ENCODE peak calls at places on chromosomes 4 and X, in five cellular contexts. R is SK-N-SH, H is K562, F is HepG2, A is HCT116. T is an unnamed sample.

GRCh38 chrX:9622128-9622527 is 143.5 kb downstream of the GPR143 start:
- DNase-seq in R (no peak), H (no peak), F (no peak), A (no peak), T (no peak)

GRCh38 chr4:86338989-86339388 is 20.9 kb downstream of the MAPK10 start:
- DNase-seq in H (no peak), R (no peak), F (no peak), A (peak; percentile 13), T (no peak)

GRCh38 chrX:70262952-70263567 is 3.1 kb upstream of the P2RY4 start:
- DNase-seq in A (no peak), R (peak; percentile 44), F (peak; percentile 23), H (peak; percentile 60), T (peak; percentile 15)

GRCh38 chrX:50093627-50094026 is 107.2 kb downstream of the AKAP4 start:
- DNase-seq in H (no peak), R (no peak), A (no peak), F (peak; percentile 33), T (no peak)

GRCh38 chr4:148445903-148446261 is 3.7 kb upstream of the NR3C2 start:
- DNase-seq in F (no peak), R (no peak), H (no peak), A (no peak), T (no peak)

GRCh38 chrX:18855919-18856644 is 127.8 kb downstream of the PHKA2 start:
- DNase-seq in H (no peak), F (no peak), A (no peak), R (no peak), T (no peak)

GRCh38 chr4:140080883-140081282 is 73.1 kb downstream of the MAML3 start:
- DNase-seq in F (no peak), A (no peak), H (no peak), R (no peak), T (no peak)

GRCh38 chr4:153771058-153771457 is 11.2 kb upstream of the RNF175 start:
- DNase-seq in A (no peak), R (no peak), H (no peak), F (no peak), T (no peak)

GRCh38 chr4:70583952-70584834 is 7.9 kb upstream of the AMBN start:
- DNase-seq in R (no peak), H (no peak), A (peak; percentile 94), F (peak; percentile 55), T (no peak)

GRCh38 chr4:128775477-128775876 is 34.0 kb upstream of the JADE1 start:
- DNase-seq in A (no peak), H (no peak), F (no peak), R (no peak), T (no peak)

GRCh38 chr4:83905952-83906351 is 370.0 kb downstream of the GPAT3 start:
- DNase-seq in A (no peak), F (peak; percentile 3), H (peak; percentile 26), R (no peak), T (no peak)

GRCh38 chr4:138561906-138562305 is 319.8 kb upstream of the SLC7A11 start:
- DNase-seq in H (no peak), R (no peak), F (no peak), A (no peak), T (no peak)

GRCh38 chr4:47538516-47538915 is 53.4 kb downstream of the ATP10D start:
- DNase-seq in R (no peak), H (no peak), A (no peak), F (no peak), T (no peak)

GRCh38 chr4:10032625-10033024 is 11.3 kb upstream of the SLC2A9 start:
- DNase-seq in F (peak; percentile 73), A (peak; percentile 13), R (no peak), H (no peak), T (no peak)

GRCh38 chrX:119605398-119605738 is 856 bp downstream of the NKRF start:
- DNase-seq in R (peak; percentile 51), H (peak; percentile 28), F (peak; percentile 3), A (no peak), T (no peak)

GRCh38 chr4:36439556-36439955 is 158.1 kb downstream of the DTHD1 start:
- DNase-seq in H (no peak), R (no peak), A (no peak), F (no peak), T (no peak)

GRCh38 chr4:160426233-160426632 is 1323.4 kb downstream of the RAPGEF2 start:
- DNase-seq in R (no peak), A (no peak), F (no peak), H (no peak), T (no peak)
- TF ChIP-seq JUND in R (no peak), A (no peak), F (no peak), H (no peak), T (no peak)

GRCh38 chrX:20414066-20414465 is 147.4 kb upstream of the RPS6KA3 start:
- DNase-seq in H (no peak), F (no peak), A (no peak), R (no peak), T (no peak)

GRCh38 chrX:20412871-20413486 is 146.3 kb upstream of the RPS6KA3 start:
- DNase-seq in F (no peak), A (no peak), R (no peak), H (no peak), T (no peak)

GRCh38 chrX:20418809-20419208 is 152.1 kb upstream of the RPS6KA3 start:
- DNase-seq in H (no peak), R (no peak), F (no peak), A (no peak), T (no peak)

GRCh38 chrX:20418379-20418778 is 151.7 kb upstream of the RPS6KA3 start:
- DNase-seq in H (no peak), F (no peak), A (no peak), R (no peak), T (no peak)

DNA sequence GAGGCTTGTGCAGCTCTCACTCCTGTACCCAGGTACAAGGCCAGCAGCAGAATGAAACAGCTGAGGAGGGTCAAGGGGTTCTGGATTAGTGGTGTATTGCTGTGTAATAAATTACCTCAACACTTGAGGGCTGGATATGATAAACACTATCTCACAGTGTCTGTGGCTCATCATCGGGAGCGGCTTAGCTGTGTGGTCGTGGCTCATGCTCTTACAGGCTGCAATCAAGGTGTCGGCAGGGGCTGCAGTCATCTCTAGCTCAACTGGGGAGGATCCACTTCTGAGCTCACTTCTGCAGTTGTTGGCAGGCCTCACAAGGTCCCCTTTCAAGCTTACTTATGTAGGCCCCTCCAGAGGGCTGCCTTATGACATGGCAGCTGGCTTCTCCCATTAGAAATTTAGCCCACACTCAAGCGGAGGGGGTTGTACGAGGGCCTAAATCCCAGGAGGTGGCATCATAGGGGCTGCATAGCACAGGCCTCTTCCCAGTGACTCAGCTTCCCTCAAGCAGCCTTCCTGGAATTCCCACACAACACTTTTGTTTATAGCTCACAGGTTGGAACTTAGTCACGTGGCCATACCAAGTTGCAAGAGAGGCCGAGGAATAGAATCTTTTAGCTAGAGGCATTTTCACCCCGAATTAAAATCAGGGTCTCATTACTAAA is 148.2 kb upstream of the RPS6KA3 start:
- DNase-seq in R (no peak), F (no peak), A (no peak), H (no peak), T (no peak)
- TF ChIP-seq JUND in R (no peak), F (no peak), A (no peak), H (no peak), T (no peak)

GRCh38 chrX:43065978-43066377 is 288.0 kb upstream of the PPP1R2C start:
- DNase-seq in A (no peak), F (no peak), H (no peak), R (no peak), T (no peak)

GRCh38 chrX:43068639-43069038 is 290.7 kb upstream of the PPP1R2C start:
- DNase-seq in H (no peak), A (no peak), F (no peak), R (no peak), T (no peak)

DNA sequence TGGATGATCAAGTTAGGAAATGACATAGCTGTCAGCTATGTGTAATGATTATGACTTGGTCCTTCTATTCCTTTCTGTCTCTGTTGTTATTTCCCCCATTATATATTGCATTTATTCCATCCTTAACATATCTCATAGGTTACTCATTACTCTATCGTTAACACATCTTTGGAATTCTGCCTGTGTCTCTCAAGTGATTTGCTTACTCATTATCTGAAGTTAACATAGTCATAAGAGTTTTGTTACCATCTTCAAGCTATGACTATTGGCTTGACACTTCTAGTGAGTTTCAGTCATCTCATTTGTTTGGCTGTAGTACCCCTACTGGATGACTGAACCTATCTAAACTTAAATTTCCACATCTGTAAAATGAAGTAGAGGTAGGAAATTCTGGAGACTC is 286.1 kb upstream of the PPP1R2C start:
- DNase-seq in H (no peak), R (no peak), F (no peak), A (no peak), T (no peak)
- TF ChIP-seq JUND in H (no peak), R (no peak), F (no peak), A (no peak), T (no peak)

DNA sequence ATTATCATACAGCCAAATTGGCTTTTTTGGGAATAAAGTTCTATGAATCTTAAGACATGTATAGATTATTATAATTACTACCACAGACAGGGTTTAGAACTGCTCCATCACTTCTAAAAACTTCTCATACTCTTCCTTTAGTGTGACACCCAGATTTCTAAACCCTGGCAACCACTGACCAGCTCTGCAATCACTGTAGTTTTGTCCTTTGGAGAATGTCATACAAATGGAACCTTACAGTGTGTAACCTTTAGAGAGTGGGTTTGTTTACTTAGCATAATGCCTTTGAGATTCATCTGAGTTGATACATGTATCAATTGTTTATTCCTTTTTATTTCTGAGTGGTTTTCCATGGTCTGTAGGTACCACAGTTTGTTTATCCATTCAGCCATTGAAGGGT is 95.0 kb downstream of the TMEM164 start:
- DNase-seq in H (no peak), R (no peak), F (no peak), A (no peak), T (no peak)
- TF ChIP-seq JUND in H (no peak), R (no peak), F (no peak), A (no peak), T (no peak)

GRCh38 chr4:113436360-113436759 is 325.2 kb downstream of the CAMK2D start:
- DNase-seq in H (no peak), F (no peak), R (no peak), A (no peak), T (no peak)

GRCh38 chr4:113434247-113434587 is 327.3 kb downstream of the CAMK2D start:
- DNase-seq in F (peak; percentile 10), H (no peak), A (no peak), R (no peak), T (no peak)

GRCh38 chr4:113437124-113437523 is 324.4 kb downstream of the CAMK2D start:
- DNase-seq in A (no peak), H (no peak), F (no peak), R (no peak), T (no peak)

GRCh38 chr4:113433536-113434246 is 327.8 kb downstream of the CAMK2D start:
- DNase-seq in R (no peak), H (no peak), A (no peak), F (no peak), T (no peak)

DNA sequence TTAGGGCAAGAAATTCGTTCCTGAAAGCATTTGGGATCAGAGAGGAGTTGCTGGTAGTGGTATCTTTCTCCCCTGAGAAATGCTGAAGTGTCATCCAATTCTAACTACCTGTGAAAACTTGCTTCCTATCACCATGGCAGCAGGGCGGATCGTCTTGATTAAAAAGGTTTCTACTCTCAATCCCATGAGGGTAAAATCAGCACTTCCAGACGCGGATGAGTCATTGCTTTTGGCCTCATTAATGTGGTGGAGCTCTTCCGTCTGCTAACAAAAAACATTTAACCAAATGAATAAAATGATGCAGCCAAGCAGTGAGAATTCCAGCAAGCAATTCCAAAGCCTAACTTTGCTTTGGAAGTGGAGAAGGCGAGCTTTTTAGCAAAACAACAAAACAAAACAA is 325.6 kb downstream of the CAMK2D start:
- DNase-seq in R (no peak), A (peak; percentile 84), H (no peak), F (no peak), T (no peak)
- TF ChIP-seq JUND in R (peak; percentile 68), A (peak; percentile 90), H (no peak), F (no peak), T (no peak)

T was measured in T47D.